ENCODE peak calls at places on chromosomes 6 and 20, in four cellular contexts. K, U, O and V are unnamed samples.

GRCh38 chr20:36825374-36826104 is 50.4 kb upstream of the TLDC2 start:
- DNase-seq in U (no peak), K (peak), O (no peak), V (no peak)

GRCh38 chr6:13425971-13426931 is 61.1 kb downstream of the GFOD1 start:
- DNase-seq in K (no peak), U (no peak), O (no peak), V (no peak)

GRCh38 chr6:148563066-148563465 is 183.8 kb upstream of the UST start:
- DNase-seq in O (no peak), K (no peak), U (no peak), V (no peak)

GRCh38 chr6:52787917-52788316 is 15.7 kb downstream of the GSTA1 start:
- DNase-seq in U (peak), O (no peak), K (no peak), V (no peak)

GRCh38 chr6:5132741-5133140 is 47.6 kb downstream of the PPP1R3G start:
- DNase-seq in K (no peak), U (peak), O (peak), V (peak)

GRCh38 chr6:6811151-6812002 is 222.9 kb downstream of the LY86 start:
- DNase-seq in U (peak), K (peak), O (peak), V (peak)

GRCh38 chr6:108947114-108947854 is 99.1 kb downstream of the ARMC2 start:
- DNase-seq in O (no peak), K (peak), U (peak), V (peak)

GRCh38 chr20:4509825-4510522 is 211.7 kb upstream of the PRND start:
- DNase-seq in U (no peak), O (no peak), K (no peak), V (no peak)

GRCh38 chr6:156146891-156147290 is 630.3 kb upstream of the ARID1B start:
- DNase-seq in K (no peak), U (no peak), O (no peak), V (no peak)

GRCh38 chr20:31517373-31517772 is 3.1 kb downstream of the HM13 start:
- DNase-seq in O (no peak), K (peak), U (peak), V (peak)

GRCh38 chr6:142286088-142286409 is 15.8 kb upstream of the ADGRG6 start:
- DNase-seq in O (no peak), K (no peak), U (no peak), V (no peak)

GRCh38 chr6:53837875-53838806 is 43.3 kb downstream of the LRRC1 start:
- DNase-seq in K (peak), O (no peak), U (no peak), V (peak)

GRCh38 chr6:37512400-37512958 is 12.8 kb upstream of the CCDC167 start:
- DNase-seq in U (no peak), O (no peak), K (no peak), V (no peak)

GRCh38 chr6:158633127-158633526 is 11.4 kb downstream of the DYNLT1 start:
- DNase-seq in O (no peak), U (no peak), K (no peak), V (no peak)

GRCh38 chr20:33850159-33850558 is 39.0 kb downstream of the CHMP4B start:
- DNase-seq in O (no peak), U (no peak), K (no peak), V (no peak)

GRCh38 chr6:136984578-136984977 is 60.2 kb downstream of the IL20RA start:
- DNase-seq in K (no peak), O (no peak), U (no peak), V (no peak)

GRCh38 chr20:47576516-47577033 is 74.9 kb downstream of the NCOA3 start:
- DNase-seq in O (peak), K (peak), U (peak), V (peak)

GRCh38 chr20:11316244-11316643 is 601.4 kb upstream of the BTBD3 start:
- DNase-seq in K (no peak), U (no peak), O (no peak), V (no peak)

GRCh38 chr20:878511-879307 is 37.4 kb downstream of the ANGPT4 start:
- DNase-seq in O (no peak), K (no peak), U (no peak), V (no peak)

GRCh38 chr6:83708970-83709747 is at the start of gene SNAP91:
- DNase-seq in U (peak), K (peak), O (no peak), V (no peak)

GRCh38 chr6:92297101-92297500 is 1122.3 kb downstream of the EPHA7 start:
- DNase-seq in U (no peak), K (no peak), O (no peak), V (no peak)

GRCh38 chr6:93784794-93785757 is 365.7 kb upstream of the EPHA7 start:
- DNase-seq in U (peak), K (no peak), O (no peak), V (no peak)

GRCh38 chr20:51854912-51855311 is 52.6 kb upstream of the SALL4 start:
- DNase-seq in O (no peak), U (no peak), K (no peak), V (no peak)

GRCh38 chr6:2857580-2858337 is 16.1 kb upstream of the SERPINB1 start:
- DNase-seq in K (no peak), O (no peak), U (no peak), V (no peak)

GRCh38 chr6:36025932-36026327 is 1.5 kb upstream of the SLC26A8 start:
- DNase-seq in K (no peak), U (no peak), O (no peak), V (no peak)

GRCh38 chr6:4208158-4208557 is 72.8 kb upstream of the ECI2 start:
- DNase-seq in O (no peak), K (no peak), U (no peak), V (no peak)

GRCh38 chr6:169038691-169039090 is 215.0 kb downstream of the THBS2 start:
- DNase-seq in O (no peak), U (no peak), K (no peak), V (no peak)

GRCh38 chr6:166450167-166450873 is 67.6 kb upstream of the MPC1 start:
- DNase-seq in O (no peak), U (no peak), K (no peak), V (no peak)

GRCh38 chr6:47061631-47062300 is 19.6 kb upstream of the ADGRF1 start:
- DNase-seq in U (no peak), O (peak), K (no peak), V (peak)

GRCh38 chr20:38034961-38035360 is 1.4 kb downstream of the RPRD1B start:
- DNase-seq in U (no peak), O (no peak), K (no peak), V (no peak)

GRCh38 chr6:108083349-108083748 is 8.8 kb upstream of the OSTM1 start:
- DNase-seq in K (no peak), O (no peak), U (no peak), V (no peak)

GRCh38 chr6:53926505-53926904 is 131.7 kb downstream of the LRRC1 start:
- DNase-seq in K (no peak), U (no peak), O (no peak), V (no peak)

GRCh38 chr6:106975699-106976032 is 1.1 kb upstream of the CD24 start:
- DNase-seq in U (no peak), K (peak), O (no peak), V (no peak)

GRCh38 chr6:142856857-142857608 is 87.9 kb downstream of the HIVEP2 start:
- DNase-seq in U (no peak), O (no peak), K (no peak), V (no peak)

GRCh38 chr20:47272893-47273590 is 83.5 kb downstream of the ZMYND8 start:
- DNase-seq in O (peak), K (peak), U (peak), V (peak)